ENCODE peak calls at places on chromosomes 3 and 15, in four cellular contexts. One of them, this sample, is unnamed. For H3K4me1, the result is how much of the 10 kb centered on the place peaks cover.

GRCh38 chr15:70093481-70094309 is 4.0 kb downstream of the TLE3 start:
- DNase-seq in upper lobe of right lung: no peak
- DNase-seq in PC-3: peak
- DNase-seq in K562: peak
- DNase-seq in this sample: no peak

GRCh38 chr3:14532691-14533456 is 7.3 kb downstream of the GRIP2 start:
- DNase-seq in upper lobe of right lung: no peak
- DNase-seq in K562: peak
- DNase-seq in PC-3: peak
- DNase-seq in this sample: no peak

GRCh38 chr3:157618075-157618760 is 115.0 kb upstream of the VEPH1 start:
- DNase-seq in K562: peak
- DNase-seq in PC-3: peak
- DNase-seq in upper lobe of right lung: no peak
- DNase-seq in this sample: no peak

GRCh38 chr3:127673191-127674098 is 693 bp downstream of the ABTB1 start:
- DNase-seq in upper lobe of right lung: peak
- DNase-seq in PC-3: peak
- DNase-seq in K562: peak
- DNase-seq in this sample: no peak

GRCh38 chr3:171696805-171697204 is 113.5 kb downstream of the PLD1 start:
- DNase-seq in K562: no peak
- DNase-seq in PC-3: no peak
- DNase-seq in upper lobe of right lung: no peak
- DNase-seq in this sample: no peak

GRCh38 chr15:38553071-38553470 is 11.5 kb downstream of the RASGRP1 start:
- DNase-seq in upper lobe of right lung: no peak
- DNase-seq in K562: no peak
- DNase-seq in PC-3: no peak
- DNase-seq in this sample: no peak

GRCh38 chr15:62393196-62393595 is 228.1 kb upstream of the C2CD4B start:
- DNase-seq in K562: no peak
- DNase-seq in PC-3: no peak
- DNase-seq in upper lobe of right lung: no peak
- DNase-seq in this sample: no peak

GRCh38 chr15:98651581-98652220 is 3.4 kb downstream of the IGF1R start:
- DNase-seq in upper lobe of right lung: no peak
- DNase-seq in K562: no peak
- DNase-seq in PC-3: peak
- DNase-seq in this sample: no peak

GRCh38 chr15:34665498-34666116 is 82.2 kb upstream of the GOLGA8B start:
- DNase-seq in K562: no peak
- DNase-seq in PC-3: no peak
- DNase-seq in upper lobe of right lung: no peak
- DNase-seq in this sample: no peak

GRCh38 chr3:123076496-123077418 is 9.9 kb downstream of the PDIA5 start:
- DNase-seq in upper lobe of right lung: peak
- DNase-seq in K562: no peak
- DNase-seq in PC-3: no peak
- DNase-seq in this sample: no peak

GRCh38 chr3:178875157-178875556 is 196.5 kb downstream of the ZMAT3 start:
- DNase-seq in upper lobe of right lung: no peak
- DNase-seq in K562: no peak
- DNase-seq in PC-3: no peak
- DNase-seq in this sample: no peak

GRCh38 chr3:31035681-31036080 is 141.2 kb upstream of the GADL1 start:
- DNase-seq in K562: no peak
- DNase-seq in PC-3: no peak
- DNase-seq in upper lobe of right lung: no peak
- DNase-seq in this sample: no peak

GRCh38 chr15:59997070-59997701 is 6.9 kb upstream of the FOXB1 start:
- DNase-seq in PC-3: peak
- DNase-seq in upper lobe of right lung: no peak
- DNase-seq in K562: peak
- DNase-seq in this sample: no peak

GRCh38 chr3:33791477-33792166 is 6.8 kb upstream of the PDCD6IP start:
- DNase-seq in K562: peak
- DNase-seq in upper lobe of right lung: no peak
- DNase-seq in PC-3: peak
- DNase-seq in this sample: no peak

GRCh38 chr3:33833408-33834116 is 35.1 kb downstream of the PDCD6IP start:
- DNase-seq in K562: no peak
- DNase-seq in upper lobe of right lung: no peak
- DNase-seq in PC-3: no peak
- DNase-seq in this sample: no peak

GRCh38 chr15:90667063-90667754 is 49.9 kb upstream of the BLM start:
- DNase-seq in upper lobe of right lung: peak
- DNase-seq in PC-3: peak
- DNase-seq in K562: no peak
- DNase-seq in this sample: no peak

GRCh38 chr3:42610978-42611377 is 10.5 kb downstream of the NKTR start:
- DNase-seq in upper lobe of right lung: no peak
- DNase-seq in K562: no peak
- DNase-seq in PC-3: no peak
- DNase-seq in this sample: no peak

GRCh38 chr3:83193526-83193925 is 1432.1 kb upstream of the GBE1 start:
- DNase-seq in PC-3: peak
- DNase-seq in K562: no peak
- DNase-seq in upper lobe of right lung: no peak
- DNase-seq in this sample: no peak

GRCh38 chr3:128006061-128006470 is 46.2 kb upstream of the SEC61A1 start:
- DNase-seq in PC-3: no peak
- DNase-seq in K562: no peak
- DNase-seq in upper lobe of right lung: no peak
- DNase-seq in this sample: no peak

GRCh38 chr3:99781761-99782160 is 35.9 kb upstream of the CMSS1 start:
- DNase-seq in PC-3: peak
- DNase-seq in upper lobe of right lung: no peak
- DNase-seq in K562: no peak
- DNase-seq in this sample: no peak

GRCh38 chr3:117637666-117638065 is 928.1 kb downstream of the TUSC7 start:
- DNase-seq in PC-3: no peak
- DNase-seq in K562: no peak
- DNase-seq in upper lobe of right lung: no peak
- DNase-seq in this sample: no peak

GRCh38 chr3:38645601-38646000 is 3.9 kb downstream of the SCN5A start:
- DNase-seq in K562: no peak
- DNase-seq in upper lobe of right lung: no peak
- DNase-seq in PC-3: no peak
- DNase-seq in this sample: no peak

GRCh38 chr15:46091860-46092450 is 457.1 kb downstream of the SQOR start:
- DNase-seq in K562: peak
- DNase-seq in PC-3: peak
- DNase-seq in upper lobe of right lung: no peak
- DNase-seq in this sample: no peak
- TF ChIP-seq CTCF in K562: no peak
- TF ChIP-seq CTCF in PC-3: peak
- TF ChIP-seq CTCF in upper lobe of right lung: peak
- TF ChIP-seq CTCF in this sample: no peak

GRCh38 chr3:152304160-152304559 is 35.4 kb downstream of the MBNL1 start:
- DNase-seq in K562: no peak
- DNase-seq in upper lobe of right lung: no peak
- DNase-seq in PC-3: no peak
- DNase-seq in this sample: no peak
- H3K4me1 ChIP-seq in K562: under half
- H3K4me1 ChIP-seq in upper lobe of right lung: half or more
- H3K4me1 ChIP-seq in PC-3: half or more
- H3K4me1 ChIP-seq in this sample: half or more

GRCh38 chr3:142022381-142022780 is 127.0 kb downstream of the TFDP2 start:
- DNase-seq in upper lobe of right lung: no peak
- DNase-seq in K562: peak
- DNase-seq in PC-3: peak
- DNase-seq in this sample: no peak
- TF ChIP-seq CTCF in upper lobe of right lung: peak
- TF ChIP-seq CTCF in K562: peak
- TF ChIP-seq CTCF in PC-3: peak
- TF ChIP-seq CTCF in this sample: no peak

DNA sequence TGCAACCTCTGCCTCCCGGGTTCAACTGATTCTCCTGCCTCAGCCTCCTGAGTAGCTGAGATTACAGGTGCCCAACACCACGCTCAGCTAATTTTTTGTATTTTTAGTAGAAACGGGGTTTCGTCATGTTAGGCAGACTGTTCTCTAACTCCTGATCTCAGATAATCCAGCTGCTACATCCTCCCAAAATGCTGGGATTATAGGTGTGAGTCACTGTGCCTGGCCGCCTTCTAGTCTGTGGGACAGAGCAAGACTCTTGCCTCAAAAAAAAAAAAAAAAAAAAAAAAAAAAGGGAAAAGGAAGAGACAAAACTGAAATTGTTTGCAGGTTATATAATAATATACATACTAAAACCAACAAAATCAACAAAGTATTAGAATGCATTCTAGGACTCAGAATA is 215.2 kb downstream of the PCCB start:
- DNase-seq in K562: no peak
- DNase-seq in PC-3: peak
- DNase-seq in upper lobe of right lung: no peak
- DNase-seq in this sample: no peak
- H3K4me1 ChIP-seq in K562: under half
- H3K4me1 ChIP-seq in PC-3: under half
- H3K4me1 ChIP-seq in upper lobe of right lung: under half
- H3K4me1 ChIP-seq in this sample: under half

DNA sequence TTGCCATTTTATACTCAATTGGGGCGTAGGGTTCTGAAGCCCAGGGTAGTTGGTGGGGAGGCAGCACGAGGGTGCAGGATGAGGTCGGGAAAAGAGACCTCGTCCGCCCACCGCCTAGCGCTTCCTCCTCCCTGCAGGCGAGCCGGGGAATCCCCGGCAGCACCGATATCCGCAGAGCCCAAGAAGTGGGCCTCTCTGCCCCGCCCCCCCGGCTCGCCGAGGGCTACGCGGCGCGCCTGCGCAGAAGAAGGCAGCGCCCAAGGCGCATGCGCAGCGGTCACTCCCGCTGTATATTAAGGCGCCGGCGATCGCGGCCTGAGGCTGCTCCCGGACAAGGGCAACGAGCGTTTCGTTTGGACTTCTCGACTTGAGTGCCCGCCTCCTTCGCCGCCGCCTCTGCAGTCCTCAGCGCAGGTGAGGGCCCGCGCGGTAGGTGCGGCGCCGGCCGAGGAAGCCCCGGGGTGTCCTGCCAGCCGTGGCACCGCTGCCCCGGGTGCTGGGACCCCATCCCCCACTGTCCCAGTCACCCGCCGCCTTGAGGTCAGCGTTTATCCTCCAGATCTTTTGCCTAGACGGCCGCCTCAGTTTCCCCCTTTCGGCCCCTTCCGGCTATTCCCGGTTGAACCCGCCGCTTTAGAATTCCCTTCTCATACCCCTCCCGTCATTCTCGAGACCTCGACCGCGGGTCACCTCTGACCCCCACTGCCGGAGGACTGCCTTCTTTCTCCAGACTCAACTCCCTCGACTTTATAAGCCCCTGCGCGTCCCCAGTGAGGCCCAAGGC is at the start of gene ALAS1:
- DNase-seq in K562: peak
- DNase-seq in upper lobe of right lung: peak
- DNase-seq in PC-3: peak
- DNase-seq in this sample: peak
- TF ChIP-seq CTCF in K562: peak
- TF ChIP-seq CTCF in upper lobe of right lung: peak
- TF ChIP-seq CTCF in PC-3: no peak
- TF ChIP-seq CTCF in this sample: peak

GRCh38 chr15:73922186-73923151 is 3.8 kb upstream of the LOXL1 start:
- DNase-seq in K562: no peak
- DNase-seq in PC-3: no peak
- DNase-seq in upper lobe of right lung: no peak
- DNase-seq in this sample: no peak
- H3K4me1 ChIP-seq in K562: under half
- H3K4me1 ChIP-seq in PC-3: half or more
- H3K4me1 ChIP-seq in upper lobe of right lung: under half
- H3K4me1 ChIP-seq in this sample: under half

GRCh38 chr3:167032267-167032876 is 347.7 kb downstream of the ZBBX start:
- DNase-seq in PC-3: peak
- DNase-seq in K562: peak
- DNase-seq in upper lobe of right lung: no peak
- DNase-seq in this sample: no peak
- TF ChIP-seq CTCF in PC-3: peak
- TF ChIP-seq CTCF in K562: no peak
- TF ChIP-seq CTCF in upper lobe of right lung: peak
- TF ChIP-seq CTCF in this sample: no peak

GRCh38 chr15:64847016-64847415 is 5.3 kb downstream of the PLEKHO2 start:
- DNase-seq in K562: no peak
- DNase-seq in upper lobe of right lung: no peak
- DNase-seq in PC-3: no peak
- DNase-seq in this sample: no peak
- H3K4me1 ChIP-seq in K562: under half
- H3K4me1 ChIP-seq in upper lobe of right lung: half or more
- H3K4me1 ChIP-seq in PC-3: under half
- H3K4me1 ChIP-seq in this sample: under half

GRCh38 chr3:140089403-140090072 is 154.6 kb downstream of the CLSTN2 start:
- DNase-seq in K562: no peak
- DNase-seq in PC-3: no peak
- DNase-seq in upper lobe of right lung: no peak
- DNase-seq in this sample: no peak

GRCh38 chr3:140091143-140091542 is 156.2 kb downstream of the CLSTN2 start:
- DNase-seq in upper lobe of right lung: no peak
- DNase-seq in K562: no peak
- DNase-seq in PC-3: no peak
- DNase-seq in this sample: peak

GRCh38 chr3:140093742-140094141 is 158.8 kb downstream of the CLSTN2 start:
- DNase-seq in upper lobe of right lung: no peak
- DNase-seq in K562: no peak
- DNase-seq in PC-3: peak
- DNase-seq in this sample: peak

GRCh38 chr3:140096037-140096436 is 161.1 kb downstream of the CLSTN2 start:
- DNase-seq in PC-3: no peak
- DNase-seq in upper lobe of right lung: no peak
- DNase-seq in K562: no peak
- DNase-seq in this sample: no peak

DNA sequence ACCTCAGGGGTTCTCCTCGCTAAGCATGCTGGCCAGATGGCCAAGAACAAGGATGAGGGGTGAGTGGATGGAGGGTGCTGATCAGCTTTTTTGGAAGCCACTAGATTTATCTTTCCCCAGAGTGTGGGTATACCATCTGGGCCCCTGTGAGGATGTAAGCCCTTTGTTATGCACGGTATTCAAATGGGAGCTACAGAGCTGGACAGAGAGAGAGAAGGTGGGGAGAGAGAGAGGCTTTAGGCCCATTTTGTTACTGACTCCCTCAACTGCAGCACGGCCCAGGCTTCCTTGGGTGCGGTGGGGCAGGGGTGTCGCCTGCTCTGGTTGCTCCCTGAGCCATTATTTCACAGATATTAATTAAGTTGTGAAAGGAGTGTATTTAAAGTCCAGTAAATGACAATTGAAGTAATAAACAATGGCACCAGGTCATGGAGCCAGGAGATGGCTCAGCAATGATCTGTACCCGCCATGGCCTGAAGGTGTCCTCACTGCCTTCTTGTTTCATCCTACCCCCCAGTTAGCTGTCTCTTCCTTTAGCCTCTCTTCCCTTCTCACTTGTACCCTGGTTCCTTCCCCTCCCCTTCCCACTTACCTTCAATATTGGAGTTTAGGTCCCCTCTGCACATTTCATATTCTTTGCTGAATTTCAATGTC is 158.0 kb downstream of the CLSTN2 start:
- DNase-seq in PC-3: no peak
- DNase-seq in K562: peak
- DNase-seq in upper lobe of right lung: no peak
- DNase-seq in this sample: no peak
- TF ChIP-seq CTCF in PC-3: no peak
- TF ChIP-seq CTCF in K562: no peak
- TF ChIP-seq CTCF in upper lobe of right lung: no peak
- TF ChIP-seq CTCF in this sample: no peak